ENCODE peak calls at places on chromosome 1, in ten cellular contexts. I is CD8-positive, alpha-beta T cell; K is hepatocyte; U is lower lobe of right lung; T is naive thymus-derived CD4-positive, alpha-beta T cell; O is CD8-positive, alpha-beta memory T cell; D is small intestine; H is H9; N is GM23248; F is endothelial cell of umbilical vein. S is an unnamed sample.
A peak's percentile ranks its signal among the peaks of the same experiment; 100 is the strongest.

GRCh38 chr1:60031116-60031515 is 42.5 kb downstream of the C1orf87 start:
- DNase-seq in I (no peak), K (no peak), U (no peak), T (no peak), O (no peak), D (no peak), H (no peak), N (no peak), F (no peak), S (no peak)

GRCh38 chr1:47688161-47688560 is 250.3 kb downstream of the FOXD2 start:
- DNase-seq in I (peak; percentile 31), K (no peak), U (no peak), T (no peak), O (no peak), D (no peak), H (peak; percentile 28), N (no peak), F (no peak), S (peak; percentile 38)

GRCh38 chr1:227765261-227766014 is 30.2 kb downstream of the SNAP47 start:
- DNase-seq in I (no peak), K (no peak), U (peak; percentile 27), T (no peak), O (no peak), D (no peak), H (no peak), N (no peak), F (no peak), S (peak; percentile 75)

GRCh38 chr1:147567594-147568381 is 26.5 kb downstream of the BCL9 start:
- DNase-seq in I (no peak), K (no peak), U (no peak), T (no peak), O (no peak), D (no peak), H (peak; percentile 49), N (no peak), F (no peak), S (no peak)

GRCh38 chr1:210558302-210558701 is 229.6 kb downstream of the HHAT start:
- DNase-seq in I (no peak), K (peak; percentile 40), U (peak; percentile 47), T (no peak), O (no peak), D (peak; percentile 27), H (no peak), N (no peak), F (no peak), S (no peak)

GRCh38 chr1:181442181-181442525 is 41.2 kb upstream of the CACNA1E start:
- DNase-seq in I (no peak), K (no peak), U (no peak), T (no peak), O (no peak), D (no peak), H (no peak), N (no peak), F (no peak), S (no peak)

GRCh38 chr1:176119549-176119948 is 87.5 kb downstream of the COP1 start:
- DNase-seq in I (no peak), K (no peak), U (no peak), T (no peak), O (no peak), D (peak; percentile 21), H (no peak), N (peak; percentile 51), F (peak; percentile 10), S (no peak)

GRCh38 chr1:42145190-42145716 is 8.0 kb upstream of the GUCA2B start:
- DNase-seq in I (no peak), K (no peak), U (no peak), T (no peak), O (no peak), D (no peak), H (no peak), N (no peak), F (no peak), S (no peak)

GRCh38 chr1:240831922-240832321 is 220.0 kb upstream of the GREM2 start:
- DNase-seq in I (no peak), K (no peak), U (no peak), T (no peak), O (no peak), D (no peak), H (no peak), N (peak; percentile 29), F (peak; percentile 39), S (no peak)

GRCh38 chr1:228066891-228067654 is 15.4 kb upstream of the ARF1 start:
- DNase-seq in I (no peak), K (no peak), U (no peak), T (no peak), O (no peak), D (no peak), H (no peak), N (no peak), F (no peak), S (peak; percentile 67)

GRCh38 chr1:78419309-78419708 is 71.5 kb upstream of the PTGFR start:
- DNase-seq in I (no peak), K (no peak), U (no peak), T (no peak), O (no peak), D (no peak), H (no peak), N (peak; percentile 76), F (no peak), S (no peak)

GRCh38 chr1:172671591-172671990 is 12.7 kb downstream of the FASLG start:
- DNase-seq in I (no peak), K (peak; percentile 33), U (no peak), T (no peak), O (no peak), D (no peak), H (no peak), N (peak; percentile 62), F (no peak), S (no peak)

DNA sequence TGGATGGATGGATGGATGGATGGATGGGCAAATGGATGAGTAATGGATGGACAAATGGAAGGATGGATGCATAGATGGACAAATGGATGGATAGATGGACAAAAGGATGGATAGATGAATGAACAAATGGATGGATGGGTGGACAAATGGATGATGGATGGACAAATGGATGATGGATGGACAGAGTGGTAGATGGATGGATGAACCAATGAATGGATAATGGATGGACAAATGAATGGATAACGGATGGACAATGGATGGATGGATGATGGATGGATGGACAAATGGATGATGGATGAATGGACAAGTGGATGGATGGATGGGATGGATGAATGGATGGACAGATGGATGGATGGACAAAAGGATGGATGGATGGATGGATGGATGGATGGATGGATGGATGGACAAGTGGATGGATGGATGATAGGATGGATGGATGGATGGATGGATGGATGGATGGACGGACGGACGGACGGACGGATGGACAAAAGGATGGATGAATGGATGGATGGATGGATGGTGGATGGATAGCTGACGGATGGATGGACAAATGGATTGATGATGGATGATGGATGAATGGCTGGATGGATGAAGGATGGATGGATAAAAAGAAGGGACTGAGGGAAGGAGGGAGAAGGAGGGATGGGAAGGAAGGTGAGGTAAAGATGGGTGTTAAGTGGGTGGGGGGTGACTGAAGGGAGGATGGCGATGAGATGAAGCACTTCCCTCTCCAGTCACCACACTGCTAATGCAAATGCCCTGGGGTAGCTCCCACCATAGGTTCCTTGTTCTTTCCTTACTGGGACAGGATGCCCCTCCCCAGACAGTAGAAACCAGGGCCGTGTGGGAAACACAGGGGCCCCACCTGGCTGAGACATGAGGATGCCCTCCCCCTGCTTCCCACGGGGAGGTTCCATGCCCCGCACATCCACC is 29.8 kb downstream of the CHD5 start:
- DNase-seq in I (no peak), K (no peak), U (no peak), T (no peak), O (no peak), D (no peak), H (no peak), N (no peak), F (no peak), S (no peak)
- H3K27ac ChIP-seq in I (no peak overlapping the region), K (no peak overlapping the region), U (no peak overlapping the region), T (no peak overlapping the region), O (no peak overlapping the region), D (no peak overlapping the region), H (no peak overlapping the region), N (no peak overlapping the region), F (no peak overlapping the region), S (no peak overlapping the region)

GRCh38 chr1:235998812-235999211 is 66.1 kb downstream of the NID1 start:
- DNase-seq in I (peak; percentile 61), K (no peak), U (no peak), T (no peak), O (peak; percentile 62), D (no peak), H (no peak), N (no peak), F (no peak), S (no peak)
- H3K27ac ChIP-seq in I (peak overlapping the region; percentile 42), K (no peak overlapping the region), U (peak overlapping the region; percentile 8), T (peak overlapping the region; percentile 22), O (peak overlapping the region; percentile 81), D (peak overlapping the region; percentile 50), H (no peak overlapping the region), N (peak overlapping the region; percentile 76), F (peak overlapping the region; percentile 89), S (peak overlapping the region; percentile 67)

GRCh38 chr1:117009132-117009531 is 7.6 kb downstream of the CD101 start:
- DNase-seq in I (peak; percentile 50), K (no peak), U (no peak), T (no peak), O (peak; percentile 33), D (peak; percentile 27), H (no peak), N (peak; percentile 71), F (no peak), S (no peak)
- H3K27ac ChIP-seq in I (peak overlapping the region; percentile 9), K (no peak overlapping the region), U (peak overlapping the region; percentile 7), T (peak overlapping the region; percentile 42), O (no peak overlapping the region), D (no peak overlapping the region), H (no peak overlapping the region), N (no peak overlapping the region), F (no peak overlapping the region), S (peak overlapping the region; percentile 63)

GRCh38 chr1:150718225-150718891 is 2.3 kb downstream of the HORMAD1 start:
- DNase-seq in I (no peak), K (no peak), U (no peak), T (no peak), O (no peak), D (no peak), H (no peak), N (no peak), F (no peak), S (no peak)
- H3K27ac ChIP-seq in I (no peak overlapping the region), K (no peak overlapping the region), U (no peak overlapping the region), T (no peak overlapping the region), O (no peak overlapping the region), D (no peak overlapping the region), H (no peak overlapping the region), N (no peak overlapping the region), F (no peak overlapping the region), S (no peak overlapping the region)

GRCh38 chr1:38297852-38298251 is 251.3 kb upstream of the POU3F1 start:
- DNase-seq in I (no peak), K (no peak), U (no peak), T (no peak), O (no peak), D (no peak), H (no peak), N (no peak), F (no peak), S (no peak)
- H3K27ac ChIP-seq in I (no peak overlapping the region), K (no peak overlapping the region), U (no peak overlapping the region), T (no peak overlapping the region), O (no peak overlapping the region), D (no peak overlapping the region), H (no peak overlapping the region), N (no peak overlapping the region), F (no peak overlapping the region), S (no peak overlapping the region)

S was measured in spleen.